ENCODE peak calls at places on chromosomes 5 and 9, in five cellular contexts. I is T-helper 17 cell; A is osteocyte; K is activated effector memory CD4-positive, alpha-beta T cell treated with anti-CD3 and anti-CD28 coated beads, Interleukin-2, amount 50 U/mL, for 16 hours; R is CD4-positive, alpha-beta memory T cell. N is an unnamed sample.
A peak's percentile ranks its signal among the peaks of the same experiment; 100 is the strongest.

GRCh38 chr5:169162407-169162806 is 138.5 kb downstream of the SLIT3 start:
- DNase-seq in R (no peak), A (no peak), I (no peak), K (no peak), N (no peak)

GRCh38 chr9:31272456-31273295 is 1111.8 kb upstream of the ACO1 start:
- DNase-seq in R (no peak), A (no peak), K (no peak), I (no peak), N (no peak)

GRCh38 chr5:178314961-178315820 is 82.6 kb upstream of the PHYKPL start:
- DNase-seq in R (no peak), I (no peak), A (no peak), K (no peak), N (no peak)

GRCh38 chr5:122187426-122187825 is 58.1 kb downstream of the ZNF474 start:
- DNase-seq in K (no peak), R (no peak), I (no peak), A (no peak), N (no peak)

GRCh38 chr9:73006986-73007385 is 54.1 kb upstream of the ALDH1A1 start:
- DNase-seq in R (no peak), A (no peak), K (no peak), I (no peak), N (no peak)

GRCh38 chr9:88994820-88995180 is 3.5 kb downstream of the S1PR3 start:
- DNase-seq in K (no peak), R (no peak), A (no peak), I (no peak), N (no peak)

GRCh38 chr9:38390442-38390841 is 2.1 kb upstream of the ALDH1B1 start:
- DNase-seq in R (no peak), I (no peak), K (no peak), A (no peak), N (no peak)

GRCh38 chr9:134033516-134034214 is 8.4 kb downstream of the BRD3OS start:
- DNase-seq in K (no peak), R (no peak), I (no peak), A (no peak), N (no peak)

GRCh38 chr5:138654281-138654867 is 79.2 kb upstream of the HSPA9 start:
- DNase-seq in K (peak; percentile 86), I (peak; percentile 39), R (peak; percentile 80), A (no peak), N (peak; percentile 20)

GRCh38 chr5:2634399-2635176 is 116.9 kb downstream of the IRX2 start:
- DNase-seq in I (no peak), A (no peak), K (no peak), R (no peak), N (no peak)

GRCh38 chr9:121692606-121693505 is 41.4 kb downstream of the DAB2IP start:
- DNase-seq in I (no peak), R (no peak), A (no peak), K (no peak), N (no peak)

GRCh38 chr5:159290741-159291140 is 27.7 kb downstream of the UBLCP1 start:
- DNase-seq in K (no peak), I (no peak), R (no peak), A (no peak), N (no peak)

GRCh38 chr9:97848582-97849237 is 4.3 kb upstream of the FOXE1 start:
- DNase-seq in K (no peak), R (no peak), I (no peak), A (peak; percentile 78), N (no peak)

GRCh38 chr9:35645736-35646582 is 4.8 kb downstream of the SIT1 start:
- DNase-seq in K (peak; percentile 60), R (no peak), A (no peak), I (no peak), N (no peak)

GRCh38 chr5:147472669-147473131 is 37.2 kb downstream of the DPYSL3 start:
- DNase-seq in R (no peak), K (no peak), A (no peak), I (no peak), N (no peak)

GRCh38 chr9:133147412-133148271 is 16.1 kb downstream of the GBGT1 start:
- DNase-seq in A (peak; percentile 90), I (peak; percentile 77), R (peak; percentile 87), K (peak; percentile 94), N (peak; percentile 68)

GRCh38 chr9:81369136-81369535 is 320.2 kb downstream of the TLE1 start:
- DNase-seq in R (no peak), I (no peak), K (no peak), A (no peak), N (no peak)

GRCh38 chr9:22244141-22245011 is 202.2 kb upstream of the DMRTA1 start:
- DNase-seq in R (peak; percentile 26), K (peak; percentile 73), I (no peak), A (no peak), N (no peak)

GRCh38 chr9:85200726-85201402 is 531.3 kb downstream of the NTRK2 start:
- DNase-seq in I (no peak), A (no peak), K (no peak), R (no peak), N (no peak)

GRCh38 chr5:13480834-13481233 is 463.7 kb downstream of the DNAH5 start:
- DNase-seq in K (no peak), R (no peak), I (no peak), A (no peak), N (no peak)

GRCh38 chr5:116681334-116682013 is 106.9 kb upstream of the SEMA6A start:
- DNase-seq in A (no peak), K (no peak), R (no peak), I (no peak), N (no peak)

GRCh38 chr9:121225240-121225639 is 23.6 kb upstream of the RAB14 start:
- DNase-seq in R (no peak), K (no peak), I (no peak), A (no peak), N (no peak)

GRCh38 chr9:27184556-27185351 is 75.7 kb downstream of the TEK start:
- DNase-seq in K (no peak), R (no peak), A (no peak), I (no peak), N (no peak)